ENCODE peak calls at places on chromosomes 3 and 15, in four cellular contexts. Q is mesenchymal stem cell, E is A549, T is pancreas. O is an unnamed sample.

GRCh38 chr3:75001330-75001729 is 386.9 kb upstream of the CNTN3 start:
- DNase-seq in Q (no peak), E (no peak), T (no peak), O (no peak)

GRCh38 chr15:92393287-92393993 is at the start of gene ST8SIA2:
- DNase-seq in Q (no peak), E (no peak), T (no peak), O (peak)

GRCh38 chr3:52231502-52232278 is 6.2 kb upstream of the TLR9 start:
- DNase-seq in Q (peak), E (peak), T (peak), O (peak)

GRCh38 chr3:34106879-34107278 is 308.4 kb downstream of the PDCD6IP start:
- DNase-seq in Q (no peak), E (no peak), T (no peak), O (peak)

GRCh38 chr15:49279481-49280186 is 109.6 kb downstream of the GALK2 start:
- DNase-seq in Q (peak), E (no peak), T (no peak), O (no peak)

GRCh38 chr3:186259612-186260383 is 102.2 kb downstream of the DGKG start:
- DNase-seq in Q (peak), E (peak), T (peak), O (peak)

GRCh38 chr3:193795062-193795690 is 202.2 kb downstream of the OPA1 start:
- DNase-seq in Q (no peak), E (no peak), T (no peak), O (no peak)

GRCh38 chr15:52784799-52785671 is 5.1 kb downstream of the ONECUT1 start:
- DNase-seq in Q (no peak), E (no peak), T (peak), O (no peak)

GRCh38 chr3:3798641-3799113 is 554 bp upstream of the LRRN1 start:
- DNase-seq in Q (no peak), E (no peak), T (peak), O (peak)

GRCh38 chr3:43243590-43244587 is 42.5 kb upstream of the SNRK start:
- DNase-seq in Q (no peak), E (no peak), T (no peak), O (no peak)

GRCh38 chr3:189369636-189370035 is 197.9 kb downstream of the TPRG1 start:
- DNase-seq in Q (no peak), E (no peak), T (no peak), O (no peak)

GRCh38 chr3:171615742-171616141 is 155.5 kb upstream of the TNIK start:
- DNase-seq in Q (no peak), E (no peak), T (no peak), O (no peak)

GRCh38 chr3:197974016-197974415 is 14.0 kb downstream of the LMLN start:
- DNase-seq in Q (no peak), E (no peak), T (no peak), O (no peak)

GRCh38 chr3:144128117-144128892 is 156.7 kb downstream of the DIPK2A start:
- DNase-seq in Q (no peak), E (no peak), T (no peak), O (no peak)

GRCh38 chr3:159807137-159808028 is 181.3 kb upstream of the IL12A start:
- DNase-seq in Q (no peak), E (no peak), T (no peak), O (no peak)

GRCh38 chr3:30615615-30616346 is 9.4 kb downstream of the TGFBR2 start:
- DNase-seq in Q (no peak), E (no peak), T (no peak), O (no peak)

GRCh38 chr3:47896736-47897135 is 93.8 kb downstream of the DHX30 start:
- DNase-seq in Q (no peak), E (no peak), T (no peak), O (no peak)

GRCh38 chr3:53941945-53942344 is 50.3 kb upstream of the SELENOK start:
- DNase-seq in Q (no peak), E (no peak), T (no peak), O (no peak)

GRCh38 chr15:92109485-92109884 is 256.0 kb downstream of the SLCO3A1 start:
- DNase-seq in Q (no peak), E (no peak), T (no peak), O (no peak)

GRCh38 chr3:195238626-195239118 is 32.3 kb downstream of the XXYLT1 start:
- DNase-seq in Q (peak), E (no peak), T (no peak), O (peak)

GRCh38 chr3:195239121-195239520 is 31.8 kb downstream of the XXYLT1 start:
- DNase-seq in Q (no peak), E (no peak), T (no peak), O (peak)

GRCh38 chr3:195240939-195241338 is 30.0 kb downstream of the XXYLT1 start:
- DNase-seq in Q (no peak), E (no peak), T (no peak), O (peak)

GRCh38 chr3:195241592-195242355 is 29.2 kb downstream of the XXYLT1 start:
- DNase-seq in Q (no peak), E (no peak), T (no peak), O (no peak)

DNA sequence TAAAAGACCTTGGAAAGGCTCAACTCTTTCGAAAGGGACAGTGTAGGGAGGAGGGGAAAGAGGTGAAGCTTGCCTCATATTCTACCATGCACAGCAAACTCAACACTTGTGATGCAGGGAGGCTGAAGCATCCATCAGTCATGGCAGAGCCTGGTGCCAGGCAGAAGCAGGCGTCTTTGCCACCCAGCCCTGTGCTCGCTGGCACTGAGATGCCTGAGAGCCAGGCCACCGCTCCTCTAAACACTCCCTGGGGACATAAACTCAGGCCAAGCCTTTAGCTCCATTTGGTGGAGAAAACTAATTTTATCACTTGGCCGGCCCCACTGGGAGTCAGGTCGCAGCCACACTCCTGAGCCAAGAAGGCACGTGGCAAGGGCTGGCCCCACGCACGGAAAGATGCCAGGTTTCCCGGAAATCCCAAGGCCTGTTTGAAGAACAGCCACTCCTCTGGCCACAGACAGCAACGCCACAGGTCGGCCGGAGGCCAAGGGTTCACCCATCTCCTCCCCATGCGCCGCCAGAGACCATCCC is 30.7 kb downstream of the XXYLT1 start:
- DNase-seq in Q (no peak), E (no peak), T (no peak), O (peak)
- H3K27ac ChIP-seq in Q (no peak), E (no peak), T (no peak), O (no peak)

GRCh38 chr3:177144922-177145321 is 52.4 kb downstream of the TBL1XR1 start:
- DNase-seq in Q (no peak), E (no peak), T (no peak), O (no peak)

GRCh38 chr3:177145402-177145801 is 51.9 kb downstream of the TBL1XR1 start:
- DNase-seq in Q (no peak), E (no peak), T (no peak), O (no peak)

GRCh38 chr3:177141899-177142651 is 55.2 kb downstream of the TBL1XR1 start:
- DNase-seq in Q (no peak), E (no peak), T (no peak), O (no peak)

GRCh38 chr3:177137774-177138705 is 59.2 kb downstream of the TBL1XR1 start:
- DNase-seq in Q (no peak), E (no peak), T (no peak), O (no peak)

GRCh38 chr3:177141471-177141870 is 55.8 kb downstream of the TBL1XR1 start:
- DNase-seq in Q (no peak), E (no peak), T (no peak), O (no peak)
- H3K27ac ChIP-seq in Q (no peak), E (no peak), T (no peak), O (peak)

DNA sequence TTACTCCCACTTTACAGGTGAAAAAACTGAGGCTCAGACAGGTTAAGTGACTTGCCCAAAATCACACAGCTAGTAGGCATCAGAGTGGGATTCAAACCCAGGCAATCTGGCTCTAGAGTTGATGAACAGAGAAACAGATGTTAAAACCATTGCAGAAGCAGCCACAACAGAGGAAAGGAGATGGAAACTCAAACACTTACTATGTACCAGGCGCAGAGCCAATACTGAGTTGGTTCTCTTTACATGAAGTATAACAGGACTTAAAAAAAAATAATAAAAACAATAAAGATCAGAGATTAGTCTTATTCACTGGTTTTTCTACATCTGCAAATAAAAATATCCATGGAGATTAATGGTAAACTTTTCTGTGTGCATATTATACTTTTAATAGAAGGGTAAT is 84.9 kb upstream of the SPATA12 start:
- DNase-seq in Q (no peak), E (no peak), T (no peak), O (no peak)
- H3K27ac ChIP-seq in Q (no peak), E (no peak), T (no peak), O (no peak)

GRCh38 chr15:89137926-89138325 is 49.7 kb downstream of the ABHD2 start:
- DNase-seq in Q (no peak), E (no peak), T (no peak), O (no peak)

GRCh38 chr15:89136818-89137772 is 48.8 kb downstream of the ABHD2 start:
- DNase-seq in Q (peak), E (no peak), T (no peak), O (no peak)

GRCh38 chr15:89140595-89140994 is 52.3 kb downstream of the ABHD2 start:
- DNase-seq in Q (no peak), E (no peak), T (no peak), O (no peak)

GRCh38 chr15:89139613-89140499 is 51.6 kb downstream of the ABHD2 start:
- DNase-seq in Q (no peak), E (no peak), T (no peak), O (no peak)

DNA sequence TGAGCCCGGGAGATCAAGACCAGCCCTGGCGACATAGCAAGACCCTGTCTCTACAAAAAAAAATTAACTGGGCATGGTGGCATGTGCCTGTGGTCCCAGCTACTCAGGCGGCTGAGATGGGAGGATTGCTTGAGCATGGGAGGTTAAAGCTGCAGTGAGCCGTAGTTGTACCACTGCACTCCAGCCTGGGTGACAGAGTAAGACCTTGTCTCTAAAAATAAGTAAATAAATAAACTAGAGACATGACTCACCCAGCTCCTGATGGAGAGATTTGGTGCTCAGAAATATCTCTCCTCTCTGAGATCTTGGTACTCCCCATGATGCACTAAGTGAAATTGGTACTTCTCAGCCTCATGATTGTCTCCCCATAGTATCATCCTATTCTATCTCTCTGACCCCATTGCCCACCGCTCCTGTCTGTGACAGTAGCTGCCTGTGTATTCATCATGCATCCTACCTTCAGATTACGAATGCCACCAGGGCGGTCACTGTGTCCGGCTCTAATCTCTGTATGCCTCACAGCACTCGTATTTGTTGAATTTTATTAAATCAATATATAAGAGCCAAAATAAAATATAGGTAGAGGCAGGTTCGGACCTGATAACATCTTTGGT is 50.9 kb downstream of the ABHD2 start:
- DNase-seq in Q (peak), E (no peak), T (no peak), O (no peak)
- H3K27ac ChIP-seq in Q (no peak), E (peak), T (no peak), O (no peak)

DNA sequence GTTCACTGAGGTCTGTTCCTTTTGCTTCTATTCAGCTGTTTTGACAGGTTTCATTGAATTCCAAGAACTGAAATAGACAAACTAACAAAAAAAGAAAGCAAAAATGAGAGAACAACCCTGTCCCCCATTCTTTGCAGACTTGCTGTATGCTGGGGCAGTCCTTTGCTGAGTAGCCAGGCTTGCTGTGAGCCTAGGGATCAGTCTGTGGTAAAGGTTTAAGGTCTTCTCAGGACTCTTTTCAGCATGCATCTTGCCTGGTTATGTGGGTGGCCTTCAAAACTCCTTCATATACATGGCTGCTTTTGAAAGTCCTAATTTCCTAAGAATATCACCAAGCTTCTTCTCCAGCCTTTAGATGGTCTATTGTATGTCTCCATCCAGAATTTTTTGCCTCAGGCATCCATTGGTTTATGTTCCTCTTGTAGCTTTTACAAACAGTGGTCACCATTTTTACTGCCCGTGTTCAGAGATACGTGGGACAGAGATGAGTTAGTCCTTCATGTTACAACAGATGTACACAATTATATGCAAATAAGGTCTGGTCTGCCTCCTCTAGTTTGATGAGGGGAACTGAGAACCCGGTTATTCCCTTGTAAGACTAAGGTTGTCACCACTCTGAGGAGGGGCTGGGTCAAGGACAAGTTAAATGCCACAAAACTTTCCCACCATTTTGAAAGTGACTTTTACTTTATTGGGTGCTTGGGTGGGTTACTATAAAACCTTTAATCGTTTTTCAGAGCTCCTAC is 41.4 kb downstream of the SACM1L start:
- DNase-seq in Q (no peak), E (no peak), T (no peak), O (no peak)
- H3K27ac ChIP-seq in Q (no peak), E (no peak), T (no peak), O (no peak)

O was measured in colonic mucosa.